ENCODE peak calls at places on chromosomes 1 and 21, in five cellular contexts. U, C, B, A and R are unnamed samples.
A peak's percentile ranks its signal among the peaks of the same experiment; 100 is the strongest.

GRCh38 chr1:85318217-85318616 is 41.8 kb upstream of the BCL10 start:
- DNase-seq in U (no peak), C (no peak), B (no peak), A (no peak), R (no peak)

GRCh38 chr1:231699769-231700168 is 73.2 kb downstream of the DISC1 start:
- DNase-seq in U (no peak), C (no peak), B (no peak), A (no peak), R (no peak)

GRCh38 chr21:46124083-46124925 is 26.4 kb downstream of the COL6A2 start:
- DNase-seq in U (no peak), C (no peak), B (no peak), A (no peak), R (no peak)

GRCh38 chr1:77100870-77101269 is 118.4 kb downstream of the PIGK start:
- DNase-seq in U (no peak), C (no peak), B (no peak), A (no peak), R (no peak)

GRCh38 chr1:10082785-10083479 is 50.2 kb downstream of the UBE4B start:
- DNase-seq in U (no peak), C (no peak), B (no peak), A (no peak), R (no peak)

GRCh38 chr1:5532811-5533210 is 459.4 kb downstream of the NPHP4 start:
- DNase-seq in U (no peak), C (no peak), B (no peak), A (no peak), R (no peak)

GRCh38 chr1:118363396-118363795 is 178.4 kb upstream of the SPAG17 start:
- DNase-seq in U (no peak), C (no peak), B (no peak), A (no peak), R (no peak)

GRCh38 chr1:153735090-153735420 is 7.2 kb downstream of the INTS3 start:
- DNase-seq in U (no peak), C (no peak), B (no peak), A (no peak), R (no peak)

GRCh38 chr1:212295579-212295978 is 10.4 kb downstream of the PPP2R5A start:
- DNase-seq in U (no peak), C (no peak), B (no peak), A (no peak), R (no peak)

GRCh38 chr1:230860617-230861384 is 7.5 kb downstream of the C1orf198 start:
- DNase-seq in U (no peak), C (no peak), B (no peak), A (no peak), R (peak; percentile 35)

GRCh38 chr21:21688877-21689276 is 690.7 kb downstream of the NCAM2 start:
- DNase-seq in U (no peak), C (peak; percentile 27), B (no peak), A (no peak), R (peak; percentile 23)

GRCh38 chr21:44428281-44428942 is 26.9 kb upstream of the LRRC3 start:
- DNase-seq in U (no peak), C (peak; percentile 77), B (peak; percentile 83), A (peak; percentile 26), R (peak; percentile 70)

GRCh38 chr1:78045850-78046778 is at the start of gene GIPC2:
- DNase-seq in U (no peak), C (no peak), B (no peak), A (peak; percentile 31), R (no peak)

GRCh38 chr21:39866093-39866492 is 1.1 kb upstream of the PCP4 start:
- DNase-seq in U (no peak), C (no peak), B (no peak), A (no peak), R (no peak)

GRCh38 chr1:246971322-246971721 is 36.5 kb downstream of the ZNF695 start:
- DNase-seq in U (no peak), C (peak; percentile 47), B (peak; percentile 60), A (peak; percentile 23), R (peak; percentile 72)

GRCh38 chr1:174433451-174433850 is 14.3 kb upstream of the GPR52 start:
- DNase-seq in U (no peak), C (no peak), B (no peak), A (no peak), R (no peak)

GRCh38 chr1:181081399-181081798 is 7.1 kb upstream of the IER5 start:
- DNase-seq in U (no peak), C (no peak), B (no peak), A (peak; percentile 23), R (no peak)

GRCh38 chr1:56356376-56356775 is 223.0 kb downstream of the PLPP3 start:
- DNase-seq in U (no peak), C (no peak), B (no peak), A (no peak), R (no peak)

GRCh38 chr1:23530089-23530749 is 814 bp downstream of the E2F2 start:
- DNase-seq in U (no peak), C (no peak), B (no peak), A (no peak), R (peak; percentile 55)

GRCh38 chr1:34684246-34684645 is 70.6 kb upstream of the GJB5 start:
- DNase-seq in U (no peak), C (peak; percentile 17), B (no peak), A (no peak), R (no peak)

GRCh38 chr1:147080671-147081394 is 91.4 kb downstream of the PRKAB2 start:
- DNase-seq in U (no peak), C (no peak), B (no peak), A (no peak), R (no peak)

GRCh38 chr1:19398309-19398760 is 86.2 kb downstream of the SLC66A1 start:
- DNase-seq in U (no peak), C (no peak), B (no peak), A (no peak), R (no peak)

GRCh38 chr21:39125752-39126485 is 57.3 kb downstream of the PSMG1 start:
- DNase-seq in U (no peak), C (peak; percentile 44), B (peak; percentile 59), A (peak; percentile 80), R (no peak)

DNA sequence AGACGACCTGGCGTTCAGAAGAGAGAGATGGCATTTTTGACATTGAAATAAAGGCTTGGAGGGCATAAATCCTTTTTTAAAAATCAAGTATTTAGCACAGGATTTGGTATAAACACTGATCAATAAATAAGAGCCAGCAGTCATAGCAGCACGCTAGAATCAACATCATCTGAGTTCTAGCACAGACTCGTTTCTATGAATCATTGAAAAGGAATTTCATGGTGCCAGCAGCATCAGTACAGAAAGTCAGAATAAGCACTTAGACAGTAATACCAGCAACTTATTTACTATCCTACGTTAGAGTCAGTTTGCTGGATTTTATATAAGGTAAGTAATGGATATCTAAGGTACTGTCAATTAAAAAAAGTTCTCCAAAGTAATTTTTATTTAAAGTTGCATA is 119.3 kb downstream of the HLCS start:
- DNase-seq in U (no peak), C (no peak), B (peak; percentile 62), A (peak; percentile 59), R (no peak)
- TF ChIP-seq HDAC2 in U (no peak), C (no peak), B (no peak), A (no peak), R (no peak)

DNA sequence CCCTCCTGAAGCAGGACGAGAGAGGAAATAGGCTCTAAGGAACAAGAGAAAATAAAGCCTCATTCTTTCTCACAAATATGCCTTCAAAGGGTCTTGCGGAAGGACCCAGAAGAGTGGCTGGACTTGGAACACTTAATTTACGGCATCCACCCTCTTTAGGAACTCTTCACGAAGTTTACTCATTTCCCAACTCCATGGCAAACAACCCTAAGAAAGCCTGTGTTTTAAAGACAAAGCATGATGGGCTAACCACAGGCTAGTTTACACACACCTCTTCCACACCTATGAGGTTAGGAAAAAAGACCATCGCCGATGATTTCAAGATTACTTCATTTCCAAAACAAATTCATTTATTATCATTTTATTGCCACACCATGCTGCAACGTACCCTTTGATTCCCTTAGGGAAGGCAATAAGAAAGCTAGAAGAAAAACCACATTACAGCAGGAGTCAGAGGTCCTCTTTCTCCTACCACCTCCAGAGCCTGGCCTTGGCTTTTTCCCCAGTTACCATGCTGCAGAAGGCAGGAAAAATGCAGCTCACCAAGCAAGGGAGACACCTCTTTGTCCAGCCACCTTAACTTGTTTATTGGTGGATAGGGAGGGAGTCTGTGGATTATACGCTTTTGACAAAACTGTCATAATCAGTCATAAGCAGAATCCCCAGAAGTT is 29.6 kb downstream of the CHI3L2 start:
- DNase-seq in U (no peak), C (no peak), B (no peak), A (no peak), R (no peak)
- TF ChIP-seq HDAC2 in U (no peak), C (no peak), B (no peak), A (no peak), R (no peak)

GRCh38 chr1:209838537-209838936 is 10.8 kb downstream of the UTP25 start:
- DNase-seq in U (no peak), C (no peak), B (no peak), A (peak; percentile 38), R (no peak)

GRCh38 chr1:209840611-209841010 is 12.8 kb downstream of the UTP25 start:
- DNase-seq in U (no peak), C (no peak), B (no peak), A (no peak), R (no peak)

GRCh38 chr1:209839875-209840491 is 12.2 kb downstream of the UTP25 start:
- DNase-seq in U (no peak), C (no peak), B (peak; percentile 77), A (peak; percentile 45), R (no peak)

GRCh38 chr1:209835782-209836298 is 8.1 kb downstream of the UTP25 start:
- DNase-seq in U (no peak), C (no peak), B (no peak), A (no peak), R (no peak)

DNA sequence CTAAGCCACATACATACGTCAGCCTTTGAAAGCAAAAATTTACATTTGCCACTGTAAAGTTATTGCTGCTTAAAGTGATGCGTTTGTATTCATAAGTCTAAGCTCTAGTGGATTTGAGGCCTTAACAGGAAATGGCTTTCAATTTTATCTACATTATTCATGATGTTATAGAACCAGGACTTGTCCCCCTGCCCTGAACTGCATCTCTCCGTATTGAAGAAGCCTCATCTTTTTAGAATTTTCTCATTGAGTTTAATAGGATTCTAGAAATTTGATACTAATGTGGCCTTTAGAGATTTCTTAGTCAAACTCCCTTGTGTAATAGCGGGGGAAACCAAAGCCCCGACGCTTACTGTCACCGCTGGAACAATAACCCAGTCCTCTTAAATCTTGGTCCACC is 9.9 kb downstream of the UTP25 start:
- DNase-seq in U (no peak), C (no peak), B (no peak), A (no peak), R (no peak)
- TF ChIP-seq HDAC2 in U (no peak), C (no peak), B (no peak), A (no peak), R (no peak)

GRCh38 chr1:233615571-233615970 is 1.7 kb downstream of the KCNK1 start:
- DNase-seq in U (no peak), C (no peak), B (no peak), A (no peak), R (no peak)

GRCh38 chr1:233610628-233611027 is 3.3 kb upstream of the KCNK1 start:
- DNase-seq in U (no peak), C (no peak), B (no peak), A (no peak), R (no peak)

GRCh38 chr1:233614173-233614742 is 352 bp downstream of the KCNK1 start:
- DNase-seq in U (no peak), C (no peak), B (peak; percentile 60), A (no peak), R (peak; percentile 60)

GRCh38 chr1:233614743-233615521 is 1.0 kb downstream of the KCNK1 start:
- DNase-seq in U (no peak), C (no peak), B (no peak), A (no peak), R (no peak)

GRCh38 chr1:233613252-233614172 is at the start of gene KCNK1:
- DNase-seq in U (no peak), C (peak; percentile 41), B (peak; percentile 80), A (no peak), R (peak; percentile 77)
- TF ChIP-seq HDAC2 in U (no peak), C (no peak), B (peak; percentile 93), A (no peak), R (peak; percentile 62)